ENCODE peak calls at places on chromosomes 13 and 19, in eight cellular contexts. R is AG04450, M is psoas muscle, W is GM06990, A is dorsolateral prefrontal cortex, Y is NB4, T is AG09309, U is endodermal cell. D is an unnamed sample.

GRCh38 chr19:11767633-11768133 is 883 bp downstream of the ZNF441 start:
- DNase-seq in R (no peak), M (peak; percentile 64), W (peak; percentile 55), A (peak; percentile 58), Y (peak; percentile 53), T (no peak), U (peak; percentile 46), D (peak; percentile 47)

GRCh38 chr13:30832845-30833332 is 73.2 kb upstream of the MEDAG start:
- DNase-seq in R (no peak), M (peak; percentile 64), W (no peak), A (no peak), Y (peak; percentile 44), T (no peak), U (peak; percentile 77), D (peak; percentile 79)

GRCh38 chr13:55432814-55433213 is 1707.9 kb upstream of the PRR20A start:
- DNase-seq in R (no peak), M (no peak), W (no peak), A (no peak), Y (no peak), T (no peak), U (no peak), D (no peak)

GRCh38 chr13:34340534-34340933 is 522.6 kb downstream of the RFC3 start:
- DNase-seq in R (no peak), M (no peak), W (no peak), A (no peak), Y (no peak), T (no peak), U (no peak), D (no peak)

GRCh38 chr13:38045278-38046048 is 175.9 kb upstream of the TRPC4 start:
- DNase-seq in R (no peak), M (no peak), W (no peak), A (no peak), Y (peak; percentile 52), T (no peak), U (peak; percentile 69), D (peak; percentile 3)

GRCh38 chr13:39596685-39597084 is 6.3 kb downstream of the LHFPL6 start:
- DNase-seq in R (no peak), M (no peak), W (no peak), A (no peak), Y (no peak), T (no peak), U (no peak), D (no peak)

GRCh38 chr19:27671876-27672275 is 1541.1 kb downstream of the UQCRFS1 start:
- DNase-seq in R (no peak), M (no peak), W (no peak), A (no peak), Y (no peak), T (no peak), U (no peak), D (no peak)

GRCh38 chr19:52748336-52748950 is 13.6 kb upstream of the ZNF611 start:
- DNase-seq in R (no peak), M (no peak), W (no peak), A (no peak), Y (peak; percentile 59), T (no peak), U (no peak), D (peak; percentile 50)

GRCh38 chr19:42199440-42200115 is 17.9 kb downstream of the DEDD2 start:
- DNase-seq in R (no peak), M (peak; percentile 66), W (peak; percentile 88), A (no peak), Y (peak; percentile 95), T (no peak), U (peak; percentile 86), D (peak; percentile 82)

GRCh38 chr13:47396915-47397314 is 500.1 kb upstream of the HTR2A start:
- DNase-seq in R (no peak), M (no peak), W (no peak), A (no peak), Y (no peak), T (no peak), U (no peak), D (peak; percentile 2)

GRCh38 chr13:27919934-27920676 is at the start of gene PDX1:
- DNase-seq in R (no peak), M (no peak), W (no peak), A (no peak), Y (no peak), T (no peak), U (peak; percentile 90), D (peak; percentile 53)

GRCh38 chr13:40653558-40654318 is 12.7 kb downstream of the FOXO1 start:
- DNase-seq in R (no peak), M (no peak), W (no peak), A (no peak), Y (peak; percentile 78), T (peak; percentile 41), U (no peak), D (no peak)

GRCh38 chr13:108777421-108778420 is 148.3 kb downstream of the MYO16 start:
- DNase-seq in R (peak; percentile 21), M (no peak), W (no peak), A (no peak), Y (no peak), T (no peak), U (peak; percentile 88), D (peak; percentile 16)

GRCh38 chr19:10353793-10354391 is 14.5 kb upstream of the ICAM3 start:
- DNase-seq in R (no peak), M (peak; percentile 85), W (peak; percentile 49), A (no peak), Y (peak; percentile 82), T (no peak), U (peak; percentile 99), D (peak; percentile 97)

GRCh38 chr13:25971077-25971476 is 80.7 kb downstream of the SHISA2 start:
- DNase-seq in R (no peak), M (no peak), W (no peak), A (no peak), Y (no peak), T (no peak), U (no peak), D (peak; percentile 55)

DNA sequence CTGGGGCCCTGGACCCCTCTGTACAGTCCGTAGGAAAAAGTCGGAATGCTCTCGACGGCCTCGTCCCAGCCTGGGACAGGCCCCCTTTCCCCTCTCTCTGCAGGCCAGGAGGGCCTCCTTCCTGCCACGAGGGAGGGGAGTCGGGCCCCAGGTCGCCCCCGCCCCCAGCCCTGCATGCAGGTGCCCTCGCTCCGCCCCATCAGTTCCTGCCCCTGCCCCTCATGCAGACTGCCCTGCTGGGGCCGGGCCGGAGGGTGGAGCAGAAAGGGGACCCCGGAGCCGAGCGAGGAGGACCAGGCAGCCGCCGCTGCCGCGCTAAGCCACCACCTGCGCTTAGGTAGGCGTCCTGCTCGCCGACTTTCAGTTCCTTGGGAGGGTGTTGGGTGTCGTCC is 7.3 kb downstream of the LYL1 start:
- DNase-seq in R (no peak), M (no peak), W (peak; percentile 50), A (no peak), Y (peak; percentile 59), T (no peak), U (peak; percentile 87), D (peak; percentile 92)
- H3K4me3 ChIP-seq in R (no peak overlapping the region), M (peak overlapping the region; percentile 15), W (peak overlapping the region; percentile 32), A (no peak overlapping the region), Y (peak overlapping the region; percentile 52), T (no peak overlapping the region), U (peak overlapping the region; percentile 63), D (peak overlapping the region; percentile 50)

GRCh38 chr19:13979224-13979623 is 26.9 kb downstream of the RFX1 start:
- DNase-seq in R (no peak), M (no peak), W (no peak), A (no peak), Y (no peak), T (no peak), U (peak; percentile 70), D (peak; percentile 83)

GRCh38 chr19:13978306-13978705 is 26.0 kb downstream of the DCAF15 start:
- DNase-seq in R (no peak), M (peak; percentile 86), W (no peak), A (peak; percentile 67), Y (no peak), T (no peak), U (peak; percentile 100), D (peak; percentile 100)

GRCh38 chr19:13976446-13976845 is 24.1 kb downstream of the DCAF15 start:
- DNase-seq in R (no peak), M (no peak), W (no peak), A (no peak), Y (no peak), T (no peak), U (no peak), D (no peak)

GRCh38 chr19:13978721-13979191 is 26.4 kb downstream of the DCAF15 start:
- DNase-seq in R (no peak), M (no peak), W (no peak), A (no peak), Y (no peak), T (no peak), U (no peak), D (no peak)

GRCh38 chr19:13977803-13978202 is 25.5 kb downstream of the DCAF15 start:
- DNase-seq in R (no peak), M (no peak), W (no peak), A (no peak), Y (no peak), T (no peak), U (no peak), D (no peak)
- H3K4me3 ChIP-seq in R (no peak overlapping the region), M (no peak overlapping the region), W (no peak overlapping the region), A (no peak overlapping the region), Y (no peak overlapping the region), T (no peak overlapping the region), U (no peak overlapping the region), D (no peak overlapping the region)

DNA sequence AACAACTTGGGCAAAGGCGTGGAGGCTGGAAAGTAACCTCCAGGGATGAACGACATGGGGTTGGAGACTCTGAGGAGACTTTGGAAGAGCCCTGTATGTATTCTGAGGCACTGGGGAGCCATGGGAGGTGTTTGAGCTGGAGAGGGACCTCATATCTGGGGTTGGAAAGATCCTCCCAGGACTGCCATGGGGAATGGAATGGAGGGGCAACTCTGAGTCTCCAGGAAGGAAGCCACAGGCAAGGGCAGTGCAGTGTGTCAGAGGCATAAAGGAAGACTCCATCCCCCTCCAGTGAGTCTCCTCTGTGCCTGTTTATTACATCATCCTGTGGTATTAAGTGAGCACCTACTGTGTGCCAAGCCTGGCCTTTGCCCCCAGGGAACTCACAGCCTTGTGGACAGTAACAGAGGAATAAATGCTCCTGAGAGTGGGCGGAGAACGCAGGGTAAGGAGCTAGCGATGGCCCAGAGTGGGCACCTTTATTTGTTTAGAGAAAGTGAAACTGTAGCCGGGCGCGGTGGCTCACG is 7.7 kb downstream of the PEAK3 start:
- DNase-seq in R (no peak), M (no peak), W (no peak), A (no peak), Y (no peak), T (no peak), U (no peak), D (no peak)
- H3K4me3 ChIP-seq in R (peak overlapping the region; percentile 42), M (peak overlapping the region; percentile 97), W (no peak overlapping the region), A (no peak overlapping the region), Y (peak overlapping the region; percentile 38), T (peak overlapping the region; percentile 37), U (peak overlapping the region; percentile 38), D (no peak overlapping the region)

GRCh38 chr19:678791-679388 is 2.7 kb downstream of the FSTL3 start:
- DNase-seq in R (no peak), M (no peak), W (no peak), A (no peak), Y (no peak), T (no peak), U (no peak), D (peak; percentile 70)

GRCh38 chr19:676007-676342 is 217 bp upstream of the FSTL3 start:
- DNase-seq in R (no peak), M (no peak), W (no peak), A (no peak), Y (no peak), T (no peak), U (no peak), D (no peak)

GRCh38 chr19:676343-677105 is at the start of gene FSTL3:
- DNase-seq in R (no peak), M (peak; percentile 63), W (no peak), A (no peak), Y (no peak), T (no peak), U (peak; percentile 52), D (peak; percentile 85)

GRCh38 chr19:677201-677600 is 1.0 kb downstream of the FSTL3 start:
- DNase-seq in R (peak; percentile 18), M (peak; percentile 87), W (no peak), A (no peak), Y (no peak), T (peak; percentile 25), U (peak; percentile 52), D (peak; percentile 70)

GRCh38 chr19:677601-678380 is 1.6 kb downstream of the FSTL3 start:
- DNase-seq in R (no peak), M (peak; percentile 56), W (no peak), A (no peak), Y (no peak), T (no peak), U (peak; percentile 43), D (peak; percentile 66)
- H3K4me3 ChIP-seq in R (peak overlapping the region; percentile 75), M (peak overlapping the region; percentile 60), W (peak overlapping the region; percentile 63), A (no peak overlapping the region), Y (no peak overlapping the region), T (peak overlapping the region; percentile 80), U (no peak overlapping the region), D (no peak overlapping the region)